ENCODE peak calls at places on chromosomes 3 and 15, in eight cellular contexts. N is fibroblast of villous mesenchyme, I is Right ventricle myocardium superior, J is Caki2, O is NCI-H345, S is T-helper 9 cell, V is GM20000, R is NT2/D1. A is an unnamed sample.
A peak's percentile ranks its signal among the peaks of the same experiment; 100 is the strongest.

GRCh38 chr3:23495507-23495906 is 292.4 kb downstream of the UBE2E2 start:
- DNase-seq in O (no peak), N (no peak), J (no peak), S (no peak), V (no peak), I (no peak), R (no peak), A (no peak)

GRCh38 chr15:32908921-32909320 is 191.1 kb downstream of the GREM1 start:
- DNase-seq in N (peak; percentile 22), I (no peak), J (no peak), V (no peak), S (no peak), O (no peak), R (no peak), A (no peak)

GRCh38 chr3:62229201-62229600 is 144.1 kb downstream of the FEZF2 start:
- DNase-seq in I (no peak), O (no peak), R (no peak), V (no peak), S (no peak), J (no peak), N (no peak), A (no peak)

GRCh38 chr3:191356586-191357439 is 26.5 kb upstream of the UTS2B start:
- DNase-seq in J (peak; percentile 60), I (peak; percentile 55), V (no peak), R (no peak), S (no peak), N (peak; percentile 55), O (no peak), A (no peak)

GRCh38 chr3:45852828-45853227 is 10.9 kb upstream of the LZTFL1 start:
- DNase-seq in V (peak; percentile 35), S (no peak), N (no peak), O (no peak), J (no peak), I (no peak), R (no peak), A (no peak)

GRCh38 chr3:159806412-159806811 is 182.2 kb upstream of the IL12A start:
- DNase-seq in N (peak; percentile 66), J (no peak), V (no peak), I (peak; percentile 76), R (no peak), O (no peak), S (no peak), A (no peak)

GRCh38 chr3:152511904-152512303 is 243.2 kb downstream of the MBNL1 start:
- DNase-seq in J (no peak), R (no peak), I (no peak), N (no peak), O (no peak), V (peak; percentile 23), S (no peak), A (no peak)

GRCh38 chr3:102162251-102162650 is 272.6 kb upstream of the ZPLD1 start:
- DNase-seq in O (no peak), N (no peak), R (no peak), S (no peak), I (no peak), V (no peak), J (no peak), A (no peak)

GRCh38 chr15:34951993-34952392 is 17.5 kb downstream of the AQR start:
- DNase-seq in V (no peak), O (no peak), J (no peak), S (no peak), I (no peak), R (no peak), N (peak; percentile 37), A (no peak)

GRCh38 chr3:151926956-151927355 is 53.5 kb downstream of the SUCNR1 start:
- DNase-seq in N (peak; percentile 88), O (no peak), J (peak; percentile 39), S (no peak), V (no peak), I (no peak), R (no peak), A (no peak)

GRCh38 chr3:177066068-177066467 is 131.2 kb downstream of the TBL1XR1 start:
- DNase-seq in V (no peak), S (no peak), R (no peak), I (no peak), N (no peak), J (no peak), O (no peak), A (no peak)

GRCh38 chr15:78429477-78429876 is 8.5 kb upstream of the IREB2 start:
- DNase-seq in N (no peak), R (no peak), J (no peak), I (no peak), S (no peak), V (no peak), O (peak; percentile 55), A (no peak)

GRCh38 chr3:112002458-112002971 is 3.8 kb downstream of the TAGLN3 start:
- DNase-seq in O (no peak), I (no peak), V (no peak), R (no peak), J (no peak), S (no peak), N (no peak), A (no peak)

GRCh38 chr3:12230406-12230805 is 58.5 kb upstream of the PPARG start:
- DNase-seq in V (no peak), S (no peak), J (no peak), I (no peak), N (no peak), R (no peak), O (no peak), A (no peak)

GRCh38 chr3:59482001-59482400 is 432.2 kb upstream of the CFAP20DC start:
- DNase-seq in S (no peak), R (no peak), V (no peak), O (no peak), N (no peak), J (no peak), I (no peak), A (no peak)

GRCh38 chr3:143266512-143266911 is 146.9 kb downstream of the CHST2 start:
- DNase-seq in S (no peak), J (no peak), O (no peak), V (no peak), R (no peak), N (peak; percentile 58), I (no peak), A (no peak)

GRCh38 chr15:78893538-78893937 is 20.8 kb downstream of the MORF4L1 start:
- DNase-seq in N (no peak), J (no peak), S (no peak), R (no peak), V (no peak), O (no peak), I (no peak), A (no peak)

GRCh38 chr3:172159962-172160538 is 120.7 kb downstream of the FNDC3B start:
- DNase-seq in I (peak; percentile 62), R (no peak), S (no peak), V (no peak), N (no peak), O (no peak), J (no peak), A (no peak)

GRCh38 chr3:161171113-161171512 is 50.0 kb upstream of the NMD3 start:
- DNase-seq in V (no peak), S (no peak), J (no peak), R (no peak), N (peak; percentile 84), I (peak; percentile 73), O (no peak), A (no peak)

GRCh38 chr15:78909791-78910228 is 35.0 kb downstream of the CTSH start:
- DNase-seq in S (no peak), V (no peak), O (peak; percentile 9), R (peak; percentile 46), N (peak; percentile 54), I (no peak), J (peak; percentile 34), A (no peak)

A was measured in stimulated activated naive B cell treated with anti-CD40 and anti-IgM and Interleukin-4, amounts not matched to agents 10 μg/mL and 1 μg/mL and 100 μg/mL, for 72 hours.